ENCODE peak calls at places on chromosome 17, in seven cellular contexts. Q is neural progenitor cell; S is stimulated activated CD4-positive, alpha-beta T cell treated with anti-CD3 and anti-CD28 coated beads, Interleukin-4, amount 100 ng/mL, for 24 hours; T is foreskin fibroblast; X is Caki2; O is colonic mucosa; E is NCI-H1092. K is an unnamed sample.

GRCh38 chr17:34386925-34387550 is 24.0 kb upstream of the CCL1 start:
- DNase-seq in Q (no peak), S (no peak), T (no peak), X (no peak), O (no peak), E (no peak), K (no peak)

GRCh38 chr17:71337903-71338302 is 782.9 kb upstream of the SOX9 start:
- DNase-seq in Q (no peak), S (no peak), T (no peak), X (no peak), O (no peak), E (no peak), K (no peak)

GRCh38 chr17:3542410-3543088 is 15.1 kb downstream of the TRPV3 start:
- DNase-seq in Q (no peak), S (no peak), T (no peak), X (no peak), O (no peak), E (no peak), K (no peak)

GRCh38 chr17:28810437-28810836 is 32.2 kb downstream of the FAM222B start:
- DNase-seq in Q (no peak), S (peak; percentile 16), T (no peak), X (no peak), O (no peak), E (no peak), K (no peak)

GRCh38 chr17:19762515-19762961 is 14.4 kb upstream of the ALDH3A1 start:
- DNase-seq in Q (peak; percentile 84), S (peak; percentile 59), T (peak; percentile 78), X (peak; percentile 32), O (peak; percentile 50), E (peak; percentile 55), K (no peak)

GRCh38 chr17:41824086-41824485 is 11.3 kb downstream of the FKBP10 start:
- DNase-seq in Q (no peak), S (no peak), T (peak; percentile 75), X (no peak), O (no peak), E (no peak), K (no peak)

GRCh38 chr17:81035389-81036127 is 607 bp downstream of the BAIAP2 start:
- DNase-seq in Q (peak; percentile 54), S (no peak), T (peak; percentile 49), X (no peak), O (no peak), E (no peak), K (no peak)

GRCh38 chr17:27550974-27551505 is 79.9 kb upstream of the LGALS9 start:
- DNase-seq in Q (no peak), S (no peak), T (no peak), X (no peak), O (no peak), E (no peak), K (no peak)

GRCh38 chr17:77164483-77165030 is 23.8 kb downstream of the SEC14L1 start:
- DNase-seq in Q (peak; percentile 65), S (no peak), T (no peak), X (no peak), O (no peak), E (no peak), K (no peak)

GRCh38 chr17:55588446-55588845 is 77.2 kb upstream of the SMIM36 start:
- DNase-seq in Q (no peak), S (no peak), T (no peak), X (no peak), O (no peak), E (no peak), K (no peak)

GRCh38 chr17:76995352-76996105 is 127.3 kb downstream of the MGAT5B start:
- DNase-seq in Q (peak; percentile 50), S (no peak), T (no peak), X (no peak), O (no peak), E (peak; percentile 48), K (no peak)

GRCh38 chr17:73585583-73585982 is 58.7 kb downstream of the SDK2 start:
- DNase-seq in Q (no peak), S (no peak), T (no peak), X (no peak), O (no peak), E (no peak), K (no peak)

GRCh38 chr17:7882068-7882467 is 6.5 kb upstream of the CHD3 start:
- DNase-seq in Q (no peak), S (no peak), T (peak; percentile 22), X (no peak), O (no peak), E (peak; percentile 45), K (no peak)

GRCh38 chr17:57433396-57433944 is 177.1 kb downstream of the MSI2 start:
- DNase-seq in Q (peak; percentile 50), S (no peak), T (no peak), X (no peak), O (no peak), E (no peak), K (no peak)

GRCh38 chr17:38572665-38573365 is 32.9 kb downstream of the SRCIN1 start:
- DNase-seq in Q (peak; percentile 94), S (no peak), T (peak; percentile 15), X (no peak), O (no peak), E (peak; percentile 49), K (no peak)

GRCh38 chr17:28370035-28370743 is at the start of gene VTN:
- DNase-seq in Q (peak; percentile 84), S (no peak), T (peak; percentile 63), X (peak; percentile 64), O (no peak), E (no peak), K (no peak)

GRCh38 chr17:39810939-39811728 is 53.0 kb downstream of the IKZF3 start:
- DNase-seq in Q (no peak), S (no peak), T (no peak), X (no peak), O (no peak), E (no peak), K (no peak)

GRCh38 chr17:41510251-41511065 is 5.0 kb upstream of the KRT13 start:
- DNase-seq in Q (no peak), S (no peak), T (no peak), X (no peak), O (no peak), E (no peak), K (no peak)

GRCh38 chr17:8481089-8481488 is 45.4 kb downstream of the NDEL1 start:
- DNase-seq in Q (no peak), S (no peak), T (no peak), X (no peak), O (no peak), E (no peak), K (no peak)

GRCh38 chr17:64118452-64118979 is 11.4 kb downstream of the ERN1 start:
- DNase-seq in Q (no peak), S (no peak), T (peak; percentile 71), X (no peak), O (peak; percentile 36), E (peak; percentile 68), K (no peak)